ENCODE peak calls at places on chromosomes 12 and 14, in four cellular contexts. S, Z, R and E are unnamed samples.
A peak's percentile ranks its signal among the peaks of the same experiment; 100 is the strongest.

GRCh38 chr12:25801621-25802243 is 156.8 kb upstream of the RASSF8 start:
- DNase-seq in R (no peak), S (no peak), Z (no peak), E (no peak)

GRCh38 chr12:108583971-108584370 is 13.9 kb downstream of the TMEM119 start:
- DNase-seq in Z (no peak), R (no peak), S (no peak), E (no peak)

GRCh38 chr14:87013583-87013982 is 979.4 kb downstream of the GALC start:
- DNase-seq in Z (no peak), S (peak; percentile 88), R (no peak), E (no peak)

GRCh38 chr12:106917503-106917902 is 38.2 kb upstream of the TMEM263 start:
- DNase-seq in Z (no peak), R (no peak), S (no peak), E (no peak)

GRCh38 chr12:74619886-74620285 is 82.3 kb downstream of the ATXN7L3B start:
- DNase-seq in S (no peak), R (no peak), Z (no peak), E (no peak)

GRCh38 chr14:104280085-104280901 is 141.9 kb downstream of the KIF26A start:
- DNase-seq in Z (peak; percentile 25), S (no peak), R (no peak), E (no peak)

GRCh38 chr14:75885829-75886228 is 96.0 kb downstream of the TGFB3 start:
- DNase-seq in R (no peak), Z (no peak), S (peak; percentile 64), E (peak; percentile 65)

GRCh38 chr14:58100735-58101368 is 51.2 kb downstream of the ARMH4 start:
- DNase-seq in S (peak; percentile 80), R (no peak), Z (no peak), E (peak; percentile 51)

GRCh38 chr14:35295845-35296161 is 3.6 kb downstream of the PSMA6 start:
- DNase-seq in Z (no peak), S (no peak), R (no peak), E (no peak)

GRCh38 chr12:38399711-38400205 is 83.2 kb downstream of the ALG10B start:
- DNase-seq in R (peak; percentile 6), Z (no peak), S (no peak), E (no peak)

GRCh38 chr12:124350491-124350890 is 55.6 kb downstream of the RFLNA start:
- DNase-seq in Z (no peak), R (no peak), S (no peak), E (no peak)

DNA sequence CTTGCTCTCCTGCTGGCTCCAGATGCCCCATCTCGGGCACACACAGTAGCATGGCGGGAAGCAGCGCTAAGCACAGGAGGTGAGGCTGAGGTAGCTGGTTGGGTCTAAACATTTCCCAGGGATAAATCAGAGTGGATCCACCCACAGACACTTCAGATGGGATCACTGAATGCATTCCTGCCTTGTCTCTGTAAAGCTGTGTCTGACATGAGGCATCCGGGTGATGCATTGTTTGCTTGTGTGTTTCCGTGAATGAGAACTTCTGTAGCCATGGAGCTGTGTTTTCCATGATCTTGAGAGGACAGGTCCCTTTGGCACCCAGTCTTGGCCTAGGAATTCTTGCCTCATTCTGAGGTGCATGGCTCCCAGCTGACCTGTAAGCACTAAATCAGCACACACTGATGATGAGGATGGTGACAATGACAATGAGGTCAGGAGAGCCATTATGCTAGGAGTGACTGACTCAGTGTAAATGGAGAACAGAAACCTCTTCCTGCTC is 6.7 kb upstream of the KRT75 start:
- DNase-seq in Z (no peak), R (no peak), S (peak; percentile 53), E (peak; percentile 17)
- H2BK5ac ChIP-seq in Z (no peak overlapping the region), R (no peak overlapping the region), S (peak overlapping the region; percentile 38), E (no peak overlapping the region)

GRCh38 chr14:23172572-23172971 is 10.9 kb downstream of the SLC7A8 start:
- DNase-seq in R (no peak), S (no peak), Z (no peak), E (no peak)
- H4K8ac ChIP-seq in R (no peak overlapping the region), S (no peak overlapping the region), Z (no peak overlapping the region), E (no peak overlapping the region)

DNA sequence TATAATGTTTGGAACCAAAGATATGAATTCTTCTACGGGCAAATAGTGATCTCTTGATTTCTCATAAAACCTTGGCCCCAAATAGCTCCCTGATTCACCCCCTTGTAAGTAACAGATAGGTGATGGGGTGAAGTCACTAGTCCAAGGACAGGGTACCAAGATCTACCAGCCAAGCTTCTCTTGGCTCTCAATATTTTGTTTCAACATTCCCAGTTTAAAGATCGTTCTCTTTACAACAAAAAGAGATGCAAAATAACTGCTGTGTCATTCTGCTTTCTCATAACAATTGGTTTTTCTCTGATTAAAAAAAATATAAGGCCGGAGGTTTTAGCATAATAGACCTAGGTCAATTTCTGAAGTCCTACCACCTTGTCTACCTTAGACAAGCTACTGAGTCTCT is 11.8 kb downstream of the PAH start:
- DNase-seq in Z (no peak), R (no peak), S (no peak), E (no peak)
- H4K91ac ChIP-seq in Z (no peak overlapping the region), R (no peak overlapping the region), S (no peak overlapping the region), E (no peak overlapping the region)

GRCh38 chr12:34348064-34348463 is 325.8 kb downstream of the ALG10 start:
- DNase-seq in Z (no peak), S (no peak), R (no peak), E (no peak)
- H2BK5ac ChIP-seq in Z (no peak overlapping the region), S (no peak overlapping the region), R (no peak overlapping the region), E (no peak overlapping the region)